ENCODE peak calls at places on chromosomes 12 and 14, in eight cellular contexts. One of them, this sample, is unnamed.

GRCh38 chr12:100868487-100868886 is 73.9 kb downstream of the ANO4 start:
- DNase-seq in astrocyte of the hippocampus: peak
- DNase-seq in cerebellar cortex: no peak
- DNase-seq in EL: peak
- DNase-seq in prostate gland: no peak
- DNase-seq in activated T-cell treated with anti-CD3 and anti-CD28 coated beads for 1 hour: no peak
- DNase-seq in NCI-H345: no peak
- DNase-seq in CMK: no peak
- DNase-seq in this sample: no peak

GRCh38 chr14:29927596-29928341 is at the start of gene PRKD1:
- DNase-seq in prostate gland: peak
- DNase-seq in NCI-H345: peak
- DNase-seq in activated T-cell treated with anti-CD3 and anti-CD28 coated beads for 1 hour: no peak
- DNase-seq in CMK: no peak
- DNase-seq in cerebellar cortex: no peak
- DNase-seq in astrocyte of the hippocampus: peak
- DNase-seq in EL: peak
- DNase-seq in this sample: no peak

GRCh38 chr14:100641274-100641860 is 54.1 kb upstream of the BEGAIN start:
- DNase-seq in prostate gland: no peak
- DNase-seq in activated T-cell treated with anti-CD3 and anti-CD28 coated beads for 1 hour: no peak
- DNase-seq in CMK: no peak
- DNase-seq in cerebellar cortex: no peak
- DNase-seq in EL: no peak
- DNase-seq in NCI-H345: no peak
- DNase-seq in astrocyte of the hippocampus: no peak
- DNase-seq in this sample: no peak

GRCh38 chr14:105090493-105091334 is 25.5 kb upstream of the GPR132 start:
- DNase-seq in prostate gland: peak
- DNase-seq in NCI-H345: peak
- DNase-seq in cerebellar cortex: peak
- DNase-seq in astrocyte of the hippocampus: peak
- DNase-seq in CMK: no peak
- DNase-seq in EL: peak
- DNase-seq in activated T-cell treated with anti-CD3 and anti-CD28 coated beads for 1 hour: peak
- DNase-seq in this sample: peak

GRCh38 chr12:90410962-90411361 is 544.0 kb downstream of the CCER1 start:
- DNase-seq in EL: no peak
- DNase-seq in activated T-cell treated with anti-CD3 and anti-CD28 coated beads for 1 hour: no peak
- DNase-seq in prostate gland: no peak
- DNase-seq in NCI-H345: no peak
- DNase-seq in cerebellar cortex: no peak
- DNase-seq in astrocyte of the hippocampus: no peak
- DNase-seq in CMK: no peak
- DNase-seq in this sample: no peak

GRCh38 chr14:67536087-67536486 is 3.0 kb downstream of the PLEKHH1 start:
- DNase-seq in cerebellar cortex: no peak
- DNase-seq in astrocyte of the hippocampus: no peak
- DNase-seq in CMK: no peak
- DNase-seq in EL: no peak
- DNase-seq in NCI-H345: no peak
- DNase-seq in prostate gland: no peak
- DNase-seq in activated T-cell treated with anti-CD3 and anti-CD28 coated beads for 1 hour: no peak
- DNase-seq in this sample: no peak

GRCh38 chr14:79502751-79503148 is 708.6 kb downstream of the DIO2 start:
- DNase-seq in EL: no peak
- DNase-seq in cerebellar cortex: no peak
- DNase-seq in astrocyte of the hippocampus: no peak
- DNase-seq in CMK: no peak
- DNase-seq in prostate gland: no peak
- DNase-seq in activated T-cell treated with anti-CD3 and anti-CD28 coated beads for 1 hour: no peak
- DNase-seq in NCI-H345: no peak
- DNase-seq in this sample: no peak

GRCh38 chr14:80152166-80152565 is 59.1 kb downstream of the DIO2 start:
- DNase-seq in CMK: no peak
- DNase-seq in cerebellar cortex: no peak
- DNase-seq in activated T-cell treated with anti-CD3 and anti-CD28 coated beads for 1 hour: no peak
- DNase-seq in prostate gland: no peak
- DNase-seq in NCI-H345: no peak
- DNase-seq in EL: no peak
- DNase-seq in astrocyte of the hippocampus: no peak
- DNase-seq in this sample: no peak

GRCh38 chr12:47133981-47134380 is 54.2 kb upstream of the AMIGO2 start:
- DNase-seq in CMK: no peak
- DNase-seq in prostate gland: no peak
- DNase-seq in astrocyte of the hippocampus: no peak
- DNase-seq in activated T-cell treated with anti-CD3 and anti-CD28 coated beads for 1 hour: no peak
- DNase-seq in cerebellar cortex: no peak
- DNase-seq in EL: peak
- DNase-seq in NCI-H345: no peak
- DNase-seq in this sample: no peak

GRCh38 chr12:113317122-113317521 is 17.8 kb downstream of the SLC8B1 start:
- DNase-seq in cerebellar cortex: no peak
- DNase-seq in NCI-H345: no peak
- DNase-seq in CMK: no peak
- DNase-seq in prostate gland: no peak
- DNase-seq in activated T-cell treated with anti-CD3 and anti-CD28 coated beads for 1 hour: no peak
- DNase-seq in EL: no peak
- DNase-seq in astrocyte of the hippocampus: no peak
- DNase-seq in this sample: no peak

GRCh38 chr14:37594238-37594915 is 672 bp downstream of the FOXA1 start:
- DNase-seq in CMK: no peak
- DNase-seq in NCI-H345: peak
- DNase-seq in cerebellar cortex: peak
- DNase-seq in prostate gland: peak
- DNase-seq in astrocyte of the hippocampus: peak
- DNase-seq in EL: peak
- DNase-seq in activated T-cell treated with anti-CD3 and anti-CD28 coated beads for 1 hour: no peak
- DNase-seq in this sample: peak

GRCh38 chr14:38521591-38521990 is 265.7 kb upstream of the CLEC14A start:
- DNase-seq in EL: no peak
- DNase-seq in cerebellar cortex: no peak
- DNase-seq in NCI-H345: no peak
- DNase-seq in prostate gland: no peak
- DNase-seq in astrocyte of the hippocampus: no peak
- DNase-seq in CMK: no peak
- DNase-seq in activated T-cell treated with anti-CD3 and anti-CD28 coated beads for 1 hour: no peak
- DNase-seq in this sample: no peak

GRCh38 chr12:1848146-1848545 is 27.8 kb downstream of the LRTM2 start:
- DNase-seq in cerebellar cortex: no peak
- DNase-seq in NCI-H345: peak
- DNase-seq in astrocyte of the hippocampus: no peak
- DNase-seq in prostate gland: no peak
- DNase-seq in CMK: no peak
- DNase-seq in EL: no peak
- DNase-seq in activated T-cell treated with anti-CD3 and anti-CD28 coated beads for 1 hour: no peak
- DNase-seq in this sample: no peak

GRCh38 chr12:105468464-105468863 is 138.0 kb downstream of the C12orf75 start:
- DNase-seq in prostate gland: no peak
- DNase-seq in activated T-cell treated with anti-CD3 and anti-CD28 coated beads for 1 hour: no peak
- DNase-seq in astrocyte of the hippocampus: no peak
- DNase-seq in CMK: no peak
- DNase-seq in cerebellar cortex: no peak
- DNase-seq in NCI-H345: no peak
- DNase-seq in EL: no peak
- DNase-seq in this sample: no peak

GRCh38 chr12:125403843-125404242 is 338.6 kb downstream of the AACS start:
- DNase-seq in activated T-cell treated with anti-CD3 and anti-CD28 coated beads for 1 hour: no peak
- DNase-seq in CMK: no peak
- DNase-seq in astrocyte of the hippocampus: no peak
- DNase-seq in prostate gland: no peak
- DNase-seq in NCI-H345: no peak
- DNase-seq in EL: no peak
- DNase-seq in cerebellar cortex: no peak
- DNase-seq in this sample: no peak

This sample was measured in HL-60.